ENCODE peak calls at places on chromosomes 16 and 17, in ten cellular contexts. One of them, this sample, is unnamed.

GRCh38 chr17:29138184-29138955 is 41.8 kb downstream of the MYO18A start:
- DNase-seq in activated CD4-positive, alpha-beta T cell treated with anti-CD3 and anti-CD28 coated beads for 48 hours: peak
- DNase-seq in T-helper 1 cell: no peak
- DNase-seq in thyroid gland: no peak
- DNase-seq in ACHN: peak
- DNase-seq in WTC11: no peak
- DNase-seq in MCF 10A: no peak
- DNase-seq in colonic mucosa: no peak
- DNase-seq in activated CD8-positive, alpha-beta T cell treated with anti-CD3 and anti-CD28 coated beads for 36 hours: peak
- DNase-seq in nephron progenitor cell: no peak
- DNase-seq in this sample: peak

GRCh38 chr17:75511610-75512575 is 3.4 kb downstream of the CASKIN2 start:
- DNase-seq in activated CD4-positive, alpha-beta T cell treated with anti-CD3 and anti-CD28 coated beads for 48 hours: no peak
- DNase-seq in T-helper 1 cell: no peak
- DNase-seq in thyroid gland: peak
- DNase-seq in ACHN: no peak
- DNase-seq in WTC11: no peak
- DNase-seq in MCF 10A: peak
- DNase-seq in colonic mucosa: no peak
- DNase-seq in activated CD8-positive, alpha-beta T cell treated with anti-CD3 and anti-CD28 coated beads for 36 hours: no peak
- DNase-seq in nephron progenitor cell: no peak
- DNase-seq in this sample: peak

GRCh38 chr16:87806608-87807546 is 41.1 kb upstream of the KLHDC4 start:
- DNase-seq in activated CD4-positive, alpha-beta T cell treated with anti-CD3 and anti-CD28 coated beads for 48 hours: peak
- DNase-seq in T-helper 1 cell: no peak
- DNase-seq in thyroid gland: peak
- DNase-seq in ACHN: peak
- DNase-seq in WTC11: no peak
- DNase-seq in MCF 10A: peak
- DNase-seq in colonic mucosa: peak
- DNase-seq in activated CD8-positive, alpha-beta T cell treated with anti-CD3 and anti-CD28 coated beads for 36 hours: peak
- DNase-seq in nephron progenitor cell: no peak
- DNase-seq in this sample: peak

GRCh38 chr16:23227529-23227928 is 45.0 kb downstream of the SCNN1G start:
- DNase-seq in activated CD4-positive, alpha-beta T cell treated with anti-CD3 and anti-CD28 coated beads for 48 hours: no peak
- DNase-seq in T-helper 1 cell: no peak
- DNase-seq in thyroid gland: no peak
- DNase-seq in ACHN: no peak
- DNase-seq in WTC11: no peak
- DNase-seq in MCF 10A: no peak
- DNase-seq in colonic mucosa: no peak
- DNase-seq in activated CD8-positive, alpha-beta T cell treated with anti-CD3 and anti-CD28 coated beads for 36 hours: no peak
- DNase-seq in nephron progenitor cell: no peak
- DNase-seq in this sample: no peak

GRCh38 chr17:80177986-80178590 is 8.3 kb downstream of the CARD14 start:
- DNase-seq in activated CD4-positive, alpha-beta T cell treated with anti-CD3 and anti-CD28 coated beads for 48 hours: no peak
- DNase-seq in T-helper 1 cell: no peak
- DNase-seq in thyroid gland: no peak
- DNase-seq in ACHN: no peak
- DNase-seq in WTC11: no peak
- DNase-seq in MCF 10A: no peak
- DNase-seq in colonic mucosa: peak
- DNase-seq in activated CD8-positive, alpha-beta T cell treated with anti-CD3 and anti-CD28 coated beads for 36 hours: no peak
- DNase-seq in nephron progenitor cell: no peak
- DNase-seq in this sample: no peak

GRCh38 chr17:16593356-16594102 is 24.5 kb upstream of the ZNF287 start:
- DNase-seq in activated CD4-positive, alpha-beta T cell treated with anti-CD3 and anti-CD28 coated beads for 48 hours: no peak
- DNase-seq in T-helper 1 cell: no peak
- DNase-seq in thyroid gland: no peak
- DNase-seq in ACHN: no peak
- DNase-seq in WTC11: no peak
- DNase-seq in MCF 10A: peak
- DNase-seq in colonic mucosa: no peak
- DNase-seq in activated CD8-positive, alpha-beta T cell treated with anti-CD3 and anti-CD28 coated beads for 36 hours: no peak
- DNase-seq in nephron progenitor cell: no peak
- DNase-seq in this sample: no peak

GRCh38 chr17:27888945-27889344 is 4.2 kb downstream of the LYRM9 start:
- DNase-seq in activated CD4-positive, alpha-beta T cell treated with anti-CD3 and anti-CD28 coated beads for 48 hours: no peak
- DNase-seq in T-helper 1 cell: no peak
- DNase-seq in thyroid gland: peak
- DNase-seq in ACHN: peak
- DNase-seq in WTC11: peak
- DNase-seq in MCF 10A: no peak
- DNase-seq in colonic mucosa: no peak
- DNase-seq in activated CD8-positive, alpha-beta T cell treated with anti-CD3 and anti-CD28 coated beads for 36 hours: no peak
- DNase-seq in nephron progenitor cell: peak
- DNase-seq in this sample: peak

GRCh38 chr17:16939606-16940115 is 32.3 kb downstream of the TNFRSF13B start:
- DNase-seq in activated CD4-positive, alpha-beta T cell treated with anti-CD3 and anti-CD28 coated beads for 48 hours: no peak
- DNase-seq in T-helper 1 cell: no peak
- DNase-seq in thyroid gland: no peak
- DNase-seq in ACHN: no peak
- DNase-seq in WTC11: peak
- DNase-seq in MCF 10A: no peak
- DNase-seq in colonic mucosa: no peak
- DNase-seq in activated CD8-positive, alpha-beta T cell treated with anti-CD3 and anti-CD28 coated beads for 36 hours: no peak
- DNase-seq in nephron progenitor cell: no peak
- DNase-seq in this sample: no peak

GRCh38 chr16:8655184-8655717 is 19.2 kb upstream of the ABAT start:
- DNase-seq in activated CD4-positive, alpha-beta T cell treated with anti-CD3 and anti-CD28 coated beads for 48 hours: peak
- DNase-seq in T-helper 1 cell: no peak
- DNase-seq in thyroid gland: no peak
- DNase-seq in ACHN: peak
- DNase-seq in WTC11: peak
- DNase-seq in MCF 10A: peak
- DNase-seq in colonic mucosa: peak
- DNase-seq in activated CD8-positive, alpha-beta T cell treated with anti-CD3 and anti-CD28 coated beads for 36 hours: peak
- DNase-seq in nephron progenitor cell: peak
- DNase-seq in this sample: peak

GRCh38 chr17:28675980-28676379 is 14.0 kb downstream of the SUPT6H start:
- DNase-seq in activated CD4-positive, alpha-beta T cell treated with anti-CD3 and anti-CD28 coated beads for 48 hours: no peak
- DNase-seq in T-helper 1 cell: no peak
- DNase-seq in thyroid gland: no peak
- DNase-seq in ACHN: peak
- DNase-seq in WTC11: no peak
- DNase-seq in MCF 10A: peak
- DNase-seq in colonic mucosa: no peak
- DNase-seq in activated CD8-positive, alpha-beta T cell treated with anti-CD3 and anti-CD28 coated beads for 36 hours: peak
- DNase-seq in nephron progenitor cell: no peak
- DNase-seq in this sample: peak

GRCh38 chr16:82056550-82056896 is 21.5 kb downstream of the HSD17B2 start:
- DNase-seq in activated CD4-positive, alpha-beta T cell treated with anti-CD3 and anti-CD28 coated beads for 48 hours: no peak
- DNase-seq in T-helper 1 cell: no peak
- DNase-seq in thyroid gland: no peak
- DNase-seq in ACHN: no peak
- DNase-seq in WTC11: no peak
- DNase-seq in MCF 10A: no peak
- DNase-seq in colonic mucosa: no peak
- DNase-seq in activated CD8-positive, alpha-beta T cell treated with anti-CD3 and anti-CD28 coated beads for 36 hours: no peak
- DNase-seq in nephron progenitor cell: no peak
- DNase-seq in this sample: no peak

GRCh38 chr16:24683847-24684493 is 45.5 kb upstream of the TNRC6A start:
- DNase-seq in activated CD4-positive, alpha-beta T cell treated with anti-CD3 and anti-CD28 coated beads for 48 hours: no peak
- DNase-seq in T-helper 1 cell: no peak
- DNase-seq in thyroid gland: no peak
- DNase-seq in ACHN: no peak
- DNase-seq in WTC11: no peak
- DNase-seq in MCF 10A: no peak
- DNase-seq in colonic mucosa: no peak
- DNase-seq in activated CD8-positive, alpha-beta T cell treated with anti-CD3 and anti-CD28 coated beads for 36 hours: no peak
- DNase-seq in nephron progenitor cell: no peak
- DNase-seq in this sample: no peak

GRCh38 chr16:74455619-74456289 is 34.5 kb upstream of the CLEC18B start:
- DNase-seq in activated CD4-positive, alpha-beta T cell treated with anti-CD3 and anti-CD28 coated beads for 48 hours: no peak
- DNase-seq in T-helper 1 cell: no peak
- DNase-seq in thyroid gland: no peak
- DNase-seq in ACHN: no peak
- DNase-seq in WTC11: no peak
- DNase-seq in MCF 10A: peak
- DNase-seq in colonic mucosa: no peak
- DNase-seq in activated CD8-positive, alpha-beta T cell treated with anti-CD3 and anti-CD28 coated beads for 36 hours: no peak
- DNase-seq in nephron progenitor cell: no peak
- DNase-seq in this sample: no peak

GRCh38 chr17:82890926-82891678 is 51.3 kb upstream of the ZNF750 start:
- DNase-seq in activated CD4-positive, alpha-beta T cell treated with anti-CD3 and anti-CD28 coated beads for 48 hours: no peak
- DNase-seq in T-helper 1 cell: no peak
- DNase-seq in thyroid gland: no peak
- DNase-seq in ACHN: no peak
- DNase-seq in WTC11: no peak
- DNase-seq in MCF 10A: no peak
- DNase-seq in colonic mucosa: no peak
- DNase-seq in activated CD8-positive, alpha-beta T cell treated with anti-CD3 and anti-CD28 coated beads for 36 hours: no peak
- DNase-seq in nephron progenitor cell: no peak
- DNase-seq in this sample: no peak

GRCh38 chr16:29007865-29008593 is 23.2 kb downstream of the LAT start:
- DNase-seq in activated CD4-positive, alpha-beta T cell treated with anti-CD3 and anti-CD28 coated beads for 48 hours: peak
- DNase-seq in T-helper 1 cell: no peak
- DNase-seq in thyroid gland: no peak
- DNase-seq in ACHN: peak
- DNase-seq in WTC11: no peak
- DNase-seq in MCF 10A: peak
- DNase-seq in colonic mucosa: no peak
- DNase-seq in activated CD8-positive, alpha-beta T cell treated with anti-CD3 and anti-CD28 coated beads for 36 hours: peak
- DNase-seq in nephron progenitor cell: no peak
- DNase-seq in this sample: no peak

GRCh38 chr17:45172541-45173286 is 11.0 kb downstream of the HEXIM2 start:
- DNase-seq in activated CD4-positive, alpha-beta T cell treated with anti-CD3 and anti-CD28 coated beads for 48 hours: peak
- DNase-seq in T-helper 1 cell: no peak
- DNase-seq in thyroid gland: peak
- DNase-seq in ACHN: peak
- DNase-seq in WTC11: peak
- DNase-seq in MCF 10A: peak
- DNase-seq in colonic mucosa: peak
- DNase-seq in activated CD8-positive, alpha-beta T cell treated with anti-CD3 and anti-CD28 coated beads for 36 hours: peak
- DNase-seq in nephron progenitor cell: peak
- DNase-seq in this sample: peak

GRCh38 chr16:89325861-89326471 is 108.5 kb downstream of the ZNF778 start:
- DNase-seq in activated CD4-positive, alpha-beta T cell treated with anti-CD3 and anti-CD28 coated beads for 48 hours: no peak
- DNase-seq in T-helper 1 cell: no peak
- DNase-seq in thyroid gland: peak
- DNase-seq in ACHN: peak
- DNase-seq in WTC11: peak
- DNase-seq in MCF 10A: peak
- DNase-seq in colonic mucosa: peak
- DNase-seq in activated CD8-positive, alpha-beta T cell treated with anti-CD3 and anti-CD28 coated beads for 36 hours: no peak
- DNase-seq in nephron progenitor cell: no peak
- DNase-seq in this sample: peak

GRCh38 chr16:89194340-89195311 is 5.7 kb downstream of the SLC22A31 start:
- DNase-seq in activated CD4-positive, alpha-beta T cell treated with anti-CD3 and anti-CD28 coated beads for 48 hours: no peak
- DNase-seq in T-helper 1 cell: no peak
- DNase-seq in thyroid gland: no peak
- DNase-seq in ACHN: no peak
- DNase-seq in WTC11: no peak
- DNase-seq in MCF 10A: no peak
- DNase-seq in colonic mucosa: no peak
- DNase-seq in activated CD8-positive, alpha-beta T cell treated with anti-CD3 and anti-CD28 coated beads for 36 hours: no peak
- DNase-seq in nephron progenitor cell: no peak
- DNase-seq in this sample: no peak

This sample was measured in left kidney.